ENCODE peak calls at places on chromosomes 11 and 22, in nine cellular contexts. One of them, this sample, is unnamed.

GRCh38 chr22:18156878-18157713 is 7.1 kb downstream of the USP18 start:
- ATAC-seq in CD4-positive, alpha-beta T cell: no peak
- ATAC-seq in T-helper 17 cell: peak
- ATAC-seq in activated naive CD4-positive, alpha-beta T cell treated with anti-CD3 and anti-CD28 coated beads, Interleukin-2, amount 50 U/mL, for 72 hours: peak
- ATAC-seq in memory B cell: no peak
- ATAC-seq in right cardiac atrium: peak
- ATAC-seq in activated naive CD8-positive, alpha-beta T cell treated with anti-CD3 and anti-CD28 coated beads, Interleukin-2, amount 10 ng/mL, durations not matched to agents 7 days and 5 days: no peak
- ATAC-seq in naive thymus-derived CD4-positive, alpha-beta T cell: no peak
- ATAC-seq in upper lobe of right lung: peak
- ATAC-seq in this sample: peak

GRCh38 chr22:37330200-37331033 is 48.1 kb downstream of the CYTH4 start:
- ATAC-seq in CD4-positive, alpha-beta T cell: peak
- ATAC-seq in T-helper 17 cell: peak
- ATAC-seq in activated naive CD4-positive, alpha-beta T cell treated with anti-CD3 and anti-CD28 coated beads, Interleukin-2, amount 50 U/mL, for 72 hours: peak
- ATAC-seq in memory B cell: peak
- ATAC-seq in right cardiac atrium: no peak
- ATAC-seq in activated naive CD8-positive, alpha-beta T cell treated with anti-CD3 and anti-CD28 coated beads, Interleukin-2, amount 10 ng/mL, durations not matched to agents 7 days and 5 days: no peak
- ATAC-seq in naive thymus-derived CD4-positive, alpha-beta T cell: no peak
- ATAC-seq in upper lobe of right lung: peak
- ATAC-seq in this sample: no peak

GRCh38 chr22:23763579-23764331 is 965 bp downstream of the C22orf15 start:
- ATAC-seq in CD4-positive, alpha-beta T cell: peak
- ATAC-seq in T-helper 17 cell: peak
- ATAC-seq in activated naive CD4-positive, alpha-beta T cell treated with anti-CD3 and anti-CD28 coated beads, Interleukin-2, amount 50 U/mL, for 72 hours: peak
- ATAC-seq in memory B cell: peak
- ATAC-seq in right cardiac atrium: no peak
- ATAC-seq in activated naive CD8-positive, alpha-beta T cell treated with anti-CD3 and anti-CD28 coated beads, Interleukin-2, amount 10 ng/mL, durations not matched to agents 7 days and 5 days: peak
- ATAC-seq in naive thymus-derived CD4-positive, alpha-beta T cell: peak
- ATAC-seq in upper lobe of right lung: peak
- ATAC-seq in this sample: no peak

GRCh38 chr11:59249535-59249934 is 36.8 kb upstream of the MPEG1 start:
- ATAC-seq in CD4-positive, alpha-beta T cell: no peak
- ATAC-seq in T-helper 17 cell: no peak
- ATAC-seq in activated naive CD4-positive, alpha-beta T cell treated with anti-CD3 and anti-CD28 coated beads, Interleukin-2, amount 50 U/mL, for 72 hours: no peak
- ATAC-seq in memory B cell: no peak
- ATAC-seq in right cardiac atrium: no peak
- ATAC-seq in activated naive CD8-positive, alpha-beta T cell treated with anti-CD3 and anti-CD28 coated beads, Interleukin-2, amount 10 ng/mL, durations not matched to agents 7 days and 5 days: no peak
- ATAC-seq in naive thymus-derived CD4-positive, alpha-beta T cell: no peak
- ATAC-seq in upper lobe of right lung: no peak
- ATAC-seq in this sample: no peak

GRCh38 chr22:49503896-49504521 is 323.7 kb downstream of the BRD1 start:
- ATAC-seq in CD4-positive, alpha-beta T cell: no peak
- ATAC-seq in T-helper 17 cell: no peak
- ATAC-seq in activated naive CD4-positive, alpha-beta T cell treated with anti-CD3 and anti-CD28 coated beads, Interleukin-2, amount 50 U/mL, for 72 hours: no peak
- ATAC-seq in memory B cell: no peak
- ATAC-seq in right cardiac atrium: no peak
- ATAC-seq in activated naive CD8-positive, alpha-beta T cell treated with anti-CD3 and anti-CD28 coated beads, Interleukin-2, amount 10 ng/mL, durations not matched to agents 7 days and 5 days: no peak
- ATAC-seq in naive thymus-derived CD4-positive, alpha-beta T cell: no peak
- ATAC-seq in upper lobe of right lung: no peak
- ATAC-seq in this sample: no peak

GRCh38 chr11:47979378-47980092 is 824 bp upstream of the PTPRJ start:
- ATAC-seq in CD4-positive, alpha-beta T cell: no peak
- ATAC-seq in T-helper 17 cell: no peak
- ATAC-seq in activated naive CD4-positive, alpha-beta T cell treated with anti-CD3 and anti-CD28 coated beads, Interleukin-2, amount 50 U/mL, for 72 hours: no peak
- ATAC-seq in memory B cell: no peak
- ATAC-seq in right cardiac atrium: peak
- ATAC-seq in activated naive CD8-positive, alpha-beta T cell treated with anti-CD3 and anti-CD28 coated beads, Interleukin-2, amount 10 ng/mL, durations not matched to agents 7 days and 5 days: no peak
- ATAC-seq in naive thymus-derived CD4-positive, alpha-beta T cell: no peak
- ATAC-seq in upper lobe of right lung: peak
- ATAC-seq in this sample: no peak

GRCh38 chr22:24564376-24565058 is 8.7 kb downstream of the SNRPD3 start:
- ATAC-seq in CD4-positive, alpha-beta T cell: no peak
- ATAC-seq in T-helper 17 cell: no peak
- ATAC-seq in activated naive CD4-positive, alpha-beta T cell treated with anti-CD3 and anti-CD28 coated beads, Interleukin-2, amount 50 U/mL, for 72 hours: no peak
- ATAC-seq in memory B cell: no peak
- ATAC-seq in right cardiac atrium: peak
- ATAC-seq in activated naive CD8-positive, alpha-beta T cell treated with anti-CD3 and anti-CD28 coated beads, Interleukin-2, amount 10 ng/mL, durations not matched to agents 7 days and 5 days: no peak
- ATAC-seq in naive thymus-derived CD4-positive, alpha-beta T cell: no peak
- ATAC-seq in upper lobe of right lung: peak
- ATAC-seq in this sample: peak

GRCh38 chr11:27726981-27727380 is 26.7 kb upstream of the BDNF start:
- ATAC-seq in CD4-positive, alpha-beta T cell: no peak
- ATAC-seq in T-helper 17 cell: no peak
- ATAC-seq in activated naive CD4-positive, alpha-beta T cell treated with anti-CD3 and anti-CD28 coated beads, Interleukin-2, amount 50 U/mL, for 72 hours: no peak
- ATAC-seq in memory B cell: no peak
- ATAC-seq in right cardiac atrium: no peak
- ATAC-seq in activated naive CD8-positive, alpha-beta T cell treated with anti-CD3 and anti-CD28 coated beads, Interleukin-2, amount 10 ng/mL, durations not matched to agents 7 days and 5 days: no peak
- ATAC-seq in naive thymus-derived CD4-positive, alpha-beta T cell: no peak
- ATAC-seq in upper lobe of right lung: no peak
- ATAC-seq in this sample: no peak

GRCh38 chr11:90668502-90668901 is 445.7 kb upstream of the CHORDC1 start:
- ATAC-seq in CD4-positive, alpha-beta T cell: no peak
- ATAC-seq in T-helper 17 cell: no peak
- ATAC-seq in activated naive CD4-positive, alpha-beta T cell treated with anti-CD3 and anti-CD28 coated beads, Interleukin-2, amount 50 U/mL, for 72 hours: no peak
- ATAC-seq in memory B cell: no peak
- ATAC-seq in right cardiac atrium: no peak
- ATAC-seq in activated naive CD8-positive, alpha-beta T cell treated with anti-CD3 and anti-CD28 coated beads, Interleukin-2, amount 10 ng/mL, durations not matched to agents 7 days and 5 days: no peak
- ATAC-seq in naive thymus-derived CD4-positive, alpha-beta T cell: no peak
- ATAC-seq in upper lobe of right lung: no peak
- ATAC-seq in this sample: no peak

GRCh38 chr11:27233654-27234042 is 129.4 kb downstream of the CCDC34 start:
- ATAC-seq in CD4-positive, alpha-beta T cell: no peak
- ATAC-seq in T-helper 17 cell: no peak
- ATAC-seq in activated naive CD4-positive, alpha-beta T cell treated with anti-CD3 and anti-CD28 coated beads, Interleukin-2, amount 50 U/mL, for 72 hours: no peak
- ATAC-seq in memory B cell: peak
- ATAC-seq in right cardiac atrium: peak
- ATAC-seq in activated naive CD8-positive, alpha-beta T cell treated with anti-CD3 and anti-CD28 coated beads, Interleukin-2, amount 10 ng/mL, durations not matched to agents 7 days and 5 days: no peak
- ATAC-seq in naive thymus-derived CD4-positive, alpha-beta T cell: no peak
- ATAC-seq in upper lobe of right lung: no peak
- ATAC-seq in this sample: no peak

GRCh38 chr11:69010361-69010891 is 2.6 kb downstream of the MRGPRF start:
- ATAC-seq in CD4-positive, alpha-beta T cell: no peak
- ATAC-seq in T-helper 17 cell: no peak
- ATAC-seq in activated naive CD4-positive, alpha-beta T cell treated with anti-CD3 and anti-CD28 coated beads, Interleukin-2, amount 50 U/mL, for 72 hours: no peak
- ATAC-seq in memory B cell: no peak
- ATAC-seq in right cardiac atrium: no peak
- ATAC-seq in activated naive CD8-positive, alpha-beta T cell treated with anti-CD3 and anti-CD28 coated beads, Interleukin-2, amount 10 ng/mL, durations not matched to agents 7 days and 5 days: no peak
- ATAC-seq in naive thymus-derived CD4-positive, alpha-beta T cell: no peak
- ATAC-seq in upper lobe of right lung: no peak
- ATAC-seq in this sample: no peak

GRCh38 chr11:18581825-18582224 is 6.7 kb downstream of the UEVLD start:
- ATAC-seq in CD4-positive, alpha-beta T cell: no peak
- ATAC-seq in T-helper 17 cell: no peak
- ATAC-seq in activated naive CD4-positive, alpha-beta T cell treated with anti-CD3 and anti-CD28 coated beads, Interleukin-2, amount 50 U/mL, for 72 hours: no peak
- ATAC-seq in memory B cell: no peak
- ATAC-seq in right cardiac atrium: no peak
- ATAC-seq in activated naive CD8-positive, alpha-beta T cell treated with anti-CD3 and anti-CD28 coated beads, Interleukin-2, amount 10 ng/mL, durations not matched to agents 7 days and 5 days: no peak
- ATAC-seq in naive thymus-derived CD4-positive, alpha-beta T cell: no peak
- ATAC-seq in upper lobe of right lung: no peak
- ATAC-seq in this sample: no peak

GRCh38 chr11:14656536-14657457 is 13.2 kb downstream of the PDE3B start:
- ATAC-seq in CD4-positive, alpha-beta T cell: no peak
- ATAC-seq in T-helper 17 cell: no peak
- ATAC-seq in activated naive CD4-positive, alpha-beta T cell treated with anti-CD3 and anti-CD28 coated beads, Interleukin-2, amount 50 U/mL, for 72 hours: peak
- ATAC-seq in memory B cell: no peak
- ATAC-seq in right cardiac atrium: peak
- ATAC-seq in activated naive CD8-positive, alpha-beta T cell treated with anti-CD3 and anti-CD28 coated beads, Interleukin-2, amount 10 ng/mL, durations not matched to agents 7 days and 5 days: no peak
- ATAC-seq in naive thymus-derived CD4-positive, alpha-beta T cell: no peak
- ATAC-seq in upper lobe of right lung: no peak
- ATAC-seq in this sample: no peak

GRCh38 chr11:131691558-131692041 is 321.2 kb downstream of the NTM start:
- ATAC-seq in CD4-positive, alpha-beta T cell: peak
- ATAC-seq in T-helper 17 cell: peak
- ATAC-seq in activated naive CD4-positive, alpha-beta T cell treated with anti-CD3 and anti-CD28 coated beads, Interleukin-2, amount 50 U/mL, for 72 hours: peak
- ATAC-seq in memory B cell: no peak
- ATAC-seq in right cardiac atrium: no peak
- ATAC-seq in activated naive CD8-positive, alpha-beta T cell treated with anti-CD3 and anti-CD28 coated beads, Interleukin-2, amount 10 ng/mL, durations not matched to agents 7 days and 5 days: peak
- ATAC-seq in naive thymus-derived CD4-positive, alpha-beta T cell: peak
- ATAC-seq in upper lobe of right lung: peak
- ATAC-seq in this sample: no peak

GRCh38 chr11:59284773-59285129 is 72.0 kb upstream of the MPEG1 start:
- ATAC-seq in CD4-positive, alpha-beta T cell: peak
- ATAC-seq in T-helper 17 cell: no peak
- ATAC-seq in activated naive CD4-positive, alpha-beta T cell treated with anti-CD3 and anti-CD28 coated beads, Interleukin-2, amount 50 U/mL, for 72 hours: no peak
- ATAC-seq in memory B cell: no peak
- ATAC-seq in right cardiac atrium: no peak
- ATAC-seq in activated naive CD8-positive, alpha-beta T cell treated with anti-CD3 and anti-CD28 coated beads, Interleukin-2, amount 10 ng/mL, durations not matched to agents 7 days and 5 days: peak
- ATAC-seq in naive thymus-derived CD4-positive, alpha-beta T cell: no peak
- ATAC-seq in upper lobe of right lung: no peak
- ATAC-seq in this sample: no peak

GRCh38 chr11:7671347-7671746 is 2.0 kb downstream of the CYB5R2 start:
- ATAC-seq in CD4-positive, alpha-beta T cell: no peak
- ATAC-seq in T-helper 17 cell: no peak
- ATAC-seq in activated naive CD4-positive, alpha-beta T cell treated with anti-CD3 and anti-CD28 coated beads, Interleukin-2, amount 50 U/mL, for 72 hours: no peak
- ATAC-seq in memory B cell: no peak
- ATAC-seq in right cardiac atrium: no peak
- ATAC-seq in activated naive CD8-positive, alpha-beta T cell treated with anti-CD3 and anti-CD28 coated beads, Interleukin-2, amount 10 ng/mL, durations not matched to agents 7 days and 5 days: no peak
- ATAC-seq in naive thymus-derived CD4-positive, alpha-beta T cell: no peak
- ATAC-seq in upper lobe of right lung: no peak
- ATAC-seq in this sample: no peak

GRCh38 chr22:45318558-45319318 is 9.0 kb downstream of the FAM118A start:
- ATAC-seq in CD4-positive, alpha-beta T cell: peak
- ATAC-seq in T-helper 17 cell: peak
- ATAC-seq in activated naive CD4-positive, alpha-beta T cell treated with anti-CD3 and anti-CD28 coated beads, Interleukin-2, amount 50 U/mL, for 72 hours: peak
- ATAC-seq in memory B cell: peak
- ATAC-seq in right cardiac atrium: no peak
- ATAC-seq in activated naive CD8-positive, alpha-beta T cell treated with anti-CD3 and anti-CD28 coated beads, Interleukin-2, amount 10 ng/mL, durations not matched to agents 7 days and 5 days: peak
- ATAC-seq in naive thymus-derived CD4-positive, alpha-beta T cell: peak
- ATAC-seq in upper lobe of right lung: no peak
- ATAC-seq in this sample: peak

GRCh38 chr11:96259053-96259837 is 83.8 kb downstream of the MAML2 start:
- ATAC-seq in CD4-positive, alpha-beta T cell: peak
- ATAC-seq in T-helper 17 cell: no peak
- ATAC-seq in activated naive CD4-positive, alpha-beta T cell treated with anti-CD3 and anti-CD28 coated beads, Interleukin-2, amount 50 U/mL, for 72 hours: peak
- ATAC-seq in memory B cell: peak
- ATAC-seq in right cardiac atrium: no peak
- ATAC-seq in activated naive CD8-positive, alpha-beta T cell treated with anti-CD3 and anti-CD28 coated beads, Interleukin-2, amount 10 ng/mL, durations not matched to agents 7 days and 5 days: no peak
- ATAC-seq in naive thymus-derived CD4-positive, alpha-beta T cell: no peak
- ATAC-seq in upper lobe of right lung: no peak
- ATAC-seq in this sample: no peak

GRCh38 chr11:65488273-65489058 is 10.4 kb upstream of the MALAT1 start:
- ATAC-seq in CD4-positive, alpha-beta T cell: peak
- ATAC-seq in T-helper 17 cell: no peak
- ATAC-seq in activated naive CD4-positive, alpha-beta T cell treated with anti-CD3 and anti-CD28 coated beads, Interleukin-2, amount 50 U/mL, for 72 hours: peak
- ATAC-seq in memory B cell: no peak
- ATAC-seq in right cardiac atrium: no peak
- ATAC-seq in activated naive CD8-positive, alpha-beta T cell treated with anti-CD3 and anti-CD28 coated beads, Interleukin-2, amount 10 ng/mL, durations not matched to agents 7 days and 5 days: no peak
- ATAC-seq in naive thymus-derived CD4-positive, alpha-beta T cell: no peak
- ATAC-seq in upper lobe of right lung: no peak
- ATAC-seq in this sample: no peak

GRCh38 chr11:18329196-18329870 is 7.0 kb downstream of the GTF2H1 start:
- ATAC-seq in CD4-positive, alpha-beta T cell: no peak
- ATAC-seq in T-helper 17 cell: no peak
- ATAC-seq in activated naive CD4-positive, alpha-beta T cell treated with anti-CD3 and anti-CD28 coated beads, Interleukin-2, amount 50 U/mL, for 72 hours: peak
- ATAC-seq in memory B cell: no peak
- ATAC-seq in right cardiac atrium: no peak
- ATAC-seq in activated naive CD8-positive, alpha-beta T cell treated with anti-CD3 and anti-CD28 coated beads, Interleukin-2, amount 10 ng/mL, durations not matched to agents 7 days and 5 days: peak
- ATAC-seq in naive thymus-derived CD4-positive, alpha-beta T cell: no peak
- ATAC-seq in upper lobe of right lung: no peak
- ATAC-seq in this sample: no peak

GRCh38 chr22:26610983-26611382 is 6.8 kb downstream of the CRYBB1 start:
- ATAC-seq in CD4-positive, alpha-beta T cell: no peak
- ATAC-seq in T-helper 17 cell: no peak
- ATAC-seq in activated naive CD4-positive, alpha-beta T cell treated with anti-CD3 and anti-CD28 coated beads, Interleukin-2, amount 50 U/mL, for 72 hours: peak
- ATAC-seq in memory B cell: no peak
- ATAC-seq in right cardiac atrium: no peak
- ATAC-seq in activated naive CD8-positive, alpha-beta T cell treated with anti-CD3 and anti-CD28 coated beads, Interleukin-2, amount 10 ng/mL, durations not matched to agents 7 days and 5 days: no peak
- ATAC-seq in naive thymus-derived CD4-positive, alpha-beta T cell: no peak
- ATAC-seq in upper lobe of right lung: no peak
- ATAC-seq in this sample: no peak

GRCh38 chr11:117823941-117824420 is 563 bp downstream of the FXYD2 start:
- ATAC-seq in CD4-positive, alpha-beta T cell: no peak
- ATAC-seq in T-helper 17 cell: no peak
- ATAC-seq in activated naive CD4-positive, alpha-beta T cell treated with anti-CD3 and anti-CD28 coated beads, Interleukin-2, amount 50 U/mL, for 72 hours: no peak
- ATAC-seq in memory B cell: no peak
- ATAC-seq in right cardiac atrium: peak
- ATAC-seq in activated naive CD8-positive, alpha-beta T cell treated with anti-CD3 and anti-CD28 coated beads, Interleukin-2, amount 10 ng/mL, durations not matched to agents 7 days and 5 days: peak
- ATAC-seq in naive thymus-derived CD4-positive, alpha-beta T cell: no peak
- ATAC-seq in upper lobe of right lung: peak
- ATAC-seq in this sample: peak

GRCh38 chr11:9225748-9226298 is 39.3 kb downstream of the DENND5A start:
- ATAC-seq in CD4-positive, alpha-beta T cell: no peak
- ATAC-seq in T-helper 17 cell: no peak
- ATAC-seq in activated naive CD4-positive, alpha-beta T cell treated with anti-CD3 and anti-CD28 coated beads, Interleukin-2, amount 50 U/mL, for 72 hours: no peak
- ATAC-seq in memory B cell: no peak
- ATAC-seq in right cardiac atrium: no peak
- ATAC-seq in activated naive CD8-positive, alpha-beta T cell treated with anti-CD3 and anti-CD28 coated beads, Interleukin-2, amount 10 ng/mL, durations not matched to agents 7 days and 5 days: no peak
- ATAC-seq in naive thymus-derived CD4-positive, alpha-beta T cell: no peak
- ATAC-seq in upper lobe of right lung: no peak
- ATAC-seq in this sample: no peak

GRCh38 chr11:74453373-74453975 is 13.9 kb downstream of the KCNE3 start:
- ATAC-seq in CD4-positive, alpha-beta T cell: peak
- ATAC-seq in T-helper 17 cell: peak
- ATAC-seq in activated naive CD4-positive, alpha-beta T cell treated with anti-CD3 and anti-CD28 coated beads, Interleukin-2, amount 50 U/mL, for 72 hours: peak
- ATAC-seq in memory B cell: peak
- ATAC-seq in right cardiac atrium: peak
- ATAC-seq in activated naive CD8-positive, alpha-beta T cell treated with anti-CD3 and anti-CD28 coated beads, Interleukin-2, amount 10 ng/mL, durations not matched to agents 7 days and 5 days: peak
- ATAC-seq in naive thymus-derived CD4-positive, alpha-beta T cell: peak
- ATAC-seq in upper lobe of right lung: peak
- ATAC-seq in this sample: no peak

GRCh38 chr11:125978778-125979378 is 33.0 kb downstream of the VSIG10L2 start:
- ATAC-seq in CD4-positive, alpha-beta T cell: no peak
- ATAC-seq in T-helper 17 cell: no peak
- ATAC-seq in activated naive CD4-positive, alpha-beta T cell treated with anti-CD3 and anti-CD28 coated beads, Interleukin-2, amount 50 U/mL, for 72 hours: no peak
- ATAC-seq in memory B cell: no peak
- ATAC-seq in right cardiac atrium: peak
- ATAC-seq in activated naive CD8-positive, alpha-beta T cell treated with anti-CD3 and anti-CD28 coated beads, Interleukin-2, amount 10 ng/mL, durations not matched to agents 7 days and 5 days: no peak
- ATAC-seq in naive thymus-derived CD4-positive, alpha-beta T cell: no peak
- ATAC-seq in upper lobe of right lung: no peak
- ATAC-seq in this sample: no peak

GRCh38 chr22:48398181-48398905 is 1429.3 kb downstream of the BRD1 start:
- ATAC-seq in CD4-positive, alpha-beta T cell: no peak
- ATAC-seq in T-helper 17 cell: no peak
- ATAC-seq in activated naive CD4-positive, alpha-beta T cell treated with anti-CD3 and anti-CD28 coated beads, Interleukin-2, amount 50 U/mL, for 72 hours: no peak
- ATAC-seq in memory B cell: no peak
- ATAC-seq in right cardiac atrium: no peak
- ATAC-seq in activated naive CD8-positive, alpha-beta T cell treated with anti-CD3 and anti-CD28 coated beads, Interleukin-2, amount 10 ng/mL, durations not matched to agents 7 days and 5 days: no peak
- ATAC-seq in naive thymus-derived CD4-positive, alpha-beta T cell: no peak
- ATAC-seq in upper lobe of right lung: no peak
- ATAC-seq in this sample: no peak

GRCh38 chr11:6498121-6498520 is 1.0 kb downstream of the DNHD1 start:
- ATAC-seq in CD4-positive, alpha-beta T cell: no peak
- ATAC-seq in T-helper 17 cell: no peak
- ATAC-seq in activated naive CD4-positive, alpha-beta T cell treated with anti-CD3 and anti-CD28 coated beads, Interleukin-2, amount 50 U/mL, for 72 hours: no peak
- ATAC-seq in memory B cell: no peak
- ATAC-seq in right cardiac atrium: peak
- ATAC-seq in activated naive CD8-positive, alpha-beta T cell treated with anti-CD3 and anti-CD28 coated beads, Interleukin-2, amount 10 ng/mL, durations not matched to agents 7 days and 5 days: no peak
- ATAC-seq in naive thymus-derived CD4-positive, alpha-beta T cell: no peak
- ATAC-seq in upper lobe of right lung: peak
- ATAC-seq in this sample: peak

GRCh38 chr11:133901999-133902398 is 54.8 kb downstream of the IGSF9B start:
- ATAC-seq in CD4-positive, alpha-beta T cell: no peak
- ATAC-seq in T-helper 17 cell: no peak
- ATAC-seq in activated naive CD4-positive, alpha-beta T cell treated with anti-CD3 and anti-CD28 coated beads, Interleukin-2, amount 50 U/mL, for 72 hours: no peak
- ATAC-seq in memory B cell: no peak
- ATAC-seq in right cardiac atrium: no peak
- ATAC-seq in activated naive CD8-positive, alpha-beta T cell treated with anti-CD3 and anti-CD28 coated beads, Interleukin-2, amount 10 ng/mL, durations not matched to agents 7 days and 5 days: no peak
- ATAC-seq in naive thymus-derived CD4-positive, alpha-beta T cell: peak
- ATAC-seq in upper lobe of right lung: no peak
- ATAC-seq in this sample: no peak

GRCh38 chr11:30876228-30876627 is 290.1 kb upstream of the MPPED2 start:
- ATAC-seq in CD4-positive, alpha-beta T cell: no peak
- ATAC-seq in T-helper 17 cell: no peak
- ATAC-seq in activated naive CD4-positive, alpha-beta T cell treated with anti-CD3 and anti-CD28 coated beads, Interleukin-2, amount 50 U/mL, for 72 hours: no peak
- ATAC-seq in memory B cell: no peak
- ATAC-seq in right cardiac atrium: peak
- ATAC-seq in activated naive CD8-positive, alpha-beta T cell treated with anti-CD3 and anti-CD28 coated beads, Interleukin-2, amount 10 ng/mL, durations not matched to agents 7 days and 5 days: no peak
- ATAC-seq in naive thymus-derived CD4-positive, alpha-beta T cell: no peak
- ATAC-seq in upper lobe of right lung: no peak
- ATAC-seq in this sample: no peak

GRCh38 chr11:130523609-130524008 is 75.2 kb downstream of the ADAMTS15 start:
- ATAC-seq in CD4-positive, alpha-beta T cell: no peak
- ATAC-seq in T-helper 17 cell: no peak
- ATAC-seq in activated naive CD4-positive, alpha-beta T cell treated with anti-CD3 and anti-CD28 coated beads, Interleukin-2, amount 50 U/mL, for 72 hours: no peak
- ATAC-seq in memory B cell: no peak
- ATAC-seq in right cardiac atrium: no peak
- ATAC-seq in activated naive CD8-positive, alpha-beta T cell treated with anti-CD3 and anti-CD28 coated beads, Interleukin-2, amount 10 ng/mL, durations not matched to agents 7 days and 5 days: no peak
- ATAC-seq in naive thymus-derived CD4-positive, alpha-beta T cell: no peak
- ATAC-seq in upper lobe of right lung: no peak
- ATAC-seq in this sample: no peak

GRCh38 chr22:38973289-38974169 is 8.6 kb upstream of the APOBEC3B start:
- ATAC-seq in CD4-positive, alpha-beta T cell: peak
- ATAC-seq in T-helper 17 cell: peak
- ATAC-seq in activated naive CD4-positive, alpha-beta T cell treated with anti-CD3 and anti-CD28 coated beads, Interleukin-2, amount 50 U/mL, for 72 hours: peak
- ATAC-seq in memory B cell: peak
- ATAC-seq in right cardiac atrium: no peak
- ATAC-seq in activated naive CD8-positive, alpha-beta T cell treated with anti-CD3 and anti-CD28 coated beads, Interleukin-2, amount 10 ng/mL, durations not matched to agents 7 days and 5 days: peak
- ATAC-seq in naive thymus-derived CD4-positive, alpha-beta T cell: peak
- ATAC-seq in upper lobe of right lung: peak
- ATAC-seq in this sample: no peak

This sample was measured in gastroesophageal sphincter.